ENCODE peak calls at places on chromosomes 5 and 9, in eight cellular contexts. I is left ventricle myocardium inferior, E is aorta, W is GM23248, J is body of pancreas, X is fibroblast of lung, L is mucosa of descending colon, N is uterus. D is an unnamed sample.

GRCh38 chr9:23541976-23542375 is 284.1 kb downstream of the ELAVL2 start:
- DNase-seq in I (no peak), E (no peak), W (no peak), J (no peak), X (no peak), L (no peak), N (no peak), D (no peak)

GRCh38 chr5:945691-946541 is 53.2 kb downstream of the TRIP13 start:
- DNase-seq in I (no peak), E (peak; percentile 54), W (peak; percentile 22), J (no peak), X (no peak), L (no peak), N (peak; percentile 10), D (no peak)

GRCh38 chr9:37243588-37244345 is 123.4 kb downstream of the ZCCHC7 start:
- DNase-seq in I (no peak), E (no peak), W (no peak), J (no peak), X (peak; percentile 64), L (no peak), N (no peak), D (no peak)

GRCh38 chr5:6729400-6730310 is 16.4 kb downstream of the TENT4A start:
- DNase-seq in I (peak; percentile 31), E (no peak), W (no peak), J (peak; percentile 54), X (no peak), L (peak; percentile 57), N (no peak), D (no peak)

GRCh38 chr5:3509290-3509689 is 86.3 kb upstream of the IRX1 start:
- DNase-seq in I (no peak), E (no peak), W (peak; percentile 3), J (no peak), X (no peak), L (no peak), N (no peak), D (no peak)

GRCh38 chr5:657570-657969 is 35.6 kb downstream of the TPPP start:
- DNase-seq in I (no peak), E (no peak), W (peak; percentile 62), J (no peak), X (peak; percentile 95), L (no peak), N (no peak), D (no peak)

GRCh38 chr5:58961631-58962280 is 378.9 kb downstream of the RAB3C start:
- DNase-seq in I (no peak), E (no peak), W (no peak), J (no peak), X (no peak), L (no peak), N (no peak), D (no peak)

GRCh38 chr5:82406200-82406773 is 128.1 kb upstream of the RPS23 start:
- DNase-seq in I (no peak), E (no peak), W (peak; percentile 77), J (no peak), X (peak; percentile 96), L (no peak), N (no peak), D (peak; percentile 35)

GRCh38 chr9:104826109-104826775 is 62.3 kb downstream of the NIPSNAP3B start:
- DNase-seq in I (no peak), E (no peak), W (no peak), J (no peak), X (no peak), L (no peak), N (no peak), D (no peak)

GRCh38 chr5:87195104-87195581 is 72.5 kb upstream of the RASA1 start:
- DNase-seq in I (no peak), E (no peak), W (peak; percentile 86), J (no peak), X (peak; percentile 85), L (no peak), N (no peak), D (no peak)

GRCh38 chr9:120931278-120932085 is 4.9 kb upstream of the TRAF1 start:
- DNase-seq in I (no peak), E (no peak), W (peak; percentile 85), J (peak; percentile 48), X (peak; percentile 74), L (no peak), N (no peak), D (peak; percentile 45)

GRCh38 chr5:171673328-171673727 is 112.3 kb upstream of the SMIM23 start:
- DNase-seq in I (no peak), E (no peak), W (no peak), J (no peak), X (peak; percentile 20), L (no peak), N (no peak), D (no peak)

GRCh38 chr9:134436926-134437325 is 110.7 kb downstream of the RXRA start:
- DNase-seq in I (no peak), E (no peak), W (no peak), J (no peak), X (no peak), L (no peak), N (no peak), D (no peak)
- H3K4me1 ChIP-seq in I (peaks cover 98% of the 10 kb centered on the region), E (no peaks in the 10 kb centered on the region), W (peaks cover 17% of the 10 kb centered on the region), J (peaks cover 48% of the 10 kb centered on the region), X (peaks cover 10% of the 10 kb centered on the region), L (peaks cover 8% of the 10 kb centered on the region), N (peaks cover 42% of the 10 kb centered on the region), D (peaks cover 40% of the 10 kb centered on the region)

GRCh38 chr5:54678737-54679136 is 161.2 kb downstream of the SNX18 start:
- DNase-seq in I (no peak), E (no peak), W (no peak), J (no peak), X (no peak), L (no peak), N (no peak), D (no peak)

GRCh38 chr5:54676964-54677363 is 159.4 kb downstream of the SNX18 start:
- DNase-seq in I (no peak), E (no peak), W (no peak), J (no peak), X (no peak), L (no peak), N (no peak), D (no peak)

GRCh38 chr5:54679686-54680085 is 162.1 kb downstream of the SNX18 start:
- DNase-seq in I (no peak), E (no peak), W (no peak), J (no peak), X (peak; percentile 16), L (no peak), N (no peak), D (no peak)

GRCh38 chr5:54673523-54674225 is 156.1 kb downstream of the SNX18 start:
- DNase-seq in I (peak; percentile 35), E (no peak), W (no peak), J (peak; percentile 76), X (peak; percentile 51), L (peak; percentile 31), N (no peak), D (peak; percentile 71)

GRCh38 chr5:54676466-54676865 is 158.9 kb downstream of the SNX18 start:
- DNase-seq in I (no peak), E (no peak), W (no peak), J (no peak), X (no peak), L (no peak), N (no peak), D (no peak)
- H3K4me1 ChIP-seq in I (no peaks in the 10 kb centered on the region), E (peaks cover 1% of the 10 kb centered on the region), W (peaks cover 11% of the 10 kb centered on the region), J (no peaks in the 10 kb centered on the region), X (peaks cover 5% of the 10 kb centered on the region), L (no peaks in the 10 kb centered on the region), N (no peaks in the 10 kb centered on the region), D (no peaks in the 10 kb centered on the region)

DNA sequence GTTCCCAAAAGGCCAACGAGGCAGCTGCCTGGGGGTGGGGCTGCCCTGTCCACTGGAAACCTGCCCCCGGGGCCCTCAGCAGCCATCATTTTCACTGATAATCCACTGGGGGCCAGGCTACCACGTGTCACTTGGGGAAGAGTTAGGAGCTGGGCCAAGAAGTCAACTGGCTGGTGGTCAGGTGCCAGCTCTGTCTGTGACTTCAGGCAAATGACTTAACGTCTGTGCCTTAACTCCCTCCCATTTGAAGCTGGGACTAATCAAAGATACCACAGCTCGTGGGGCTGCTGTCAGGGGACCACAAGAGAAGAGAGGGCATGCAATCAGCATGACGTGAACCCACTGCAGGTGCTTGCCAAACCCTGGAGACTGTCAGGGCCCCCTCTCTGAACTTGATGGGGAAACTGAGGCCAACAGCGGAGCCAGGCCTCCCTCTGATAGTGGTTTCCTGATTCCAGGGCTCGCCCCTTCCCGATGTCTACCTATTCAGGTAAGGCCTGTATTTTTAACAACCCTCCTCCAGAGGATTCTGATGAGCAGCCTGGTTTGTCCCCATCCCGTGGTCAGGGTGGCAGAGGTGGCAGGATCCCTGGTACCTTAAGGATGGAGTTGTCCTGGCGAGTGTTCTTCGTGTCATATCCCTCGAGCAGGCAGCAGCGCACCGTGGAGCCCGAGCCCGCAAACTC is 12.3 kb upstream of the DPM2 start:
- DNase-seq in I (peak; percentile 56), E (no peak), W (no peak), J (no peak), X (no peak), L (no peak), N (no peak), D (peak; percentile 62)
- H3K4me1 ChIP-seq in I (peaks cover 98% of the 10 kb centered on the region), E (no peaks in the 10 kb centered on the region), W (peaks cover 6% of the 10 kb centered on the region), J (peaks cover 52% of the 10 kb centered on the region), X (no peaks in the 10 kb centered on the region), L (peaks cover 26% of the 10 kb centered on the region), N (peaks cover 10% of the 10 kb centered on the region), D (peaks cover 63% of the 10 kb centered on the region)

GRCh38 chr5:115419794-115420585 is 123.5 kb upstream of the CCDC112 start:
- DNase-seq in I (no peak), E (no peak), W (peak; percentile 96), J (peak; percentile 13), X (peak; percentile 98), L (no peak), N (no peak), D (no peak)
- H3K4me1 ChIP-seq in I (peaks cover 62% of the 10 kb centered on the region), E (no peaks in the 10 kb centered on the region), W (peaks cover 38% of the 10 kb centered on the region), J (peaks cover 19% of the 10 kb centered on the region), X (peaks cover 8% of the 10 kb centered on the region), L (peaks cover 48% of the 10 kb centered on the region), N (no peaks in the 10 kb centered on the region), D (peaks cover 31% of the 10 kb centered on the region)

GRCh38 chr5:133995341-133995740 is 9.4 kb downstream of the VDAC1 start:
- DNase-seq in I (no peak), E (no peak), W (peak; percentile 43), J (no peak), X (peak; percentile 21), L (no peak), N (no peak), D (no peak)
- H3K4me1 ChIP-seq in I (peaks cover 98% of the 10 kb centered on the region), E (peaks cover 5% of the 10 kb centered on the region), W (peaks cover 44% of the 10 kb centered on the region), J (peaks cover 60% of the 10 kb centered on the region), X (peaks cover 18% of the 10 kb centered on the region), L (peaks cover 22% of the 10 kb centered on the region), N (peaks cover 21% of the 10 kb centered on the region), D (peaks cover 9% of the 10 kb centered on the region)

D was measured in heart left ventricle.